ENCODE peak calls at places on chromosomes 6 and 20, in nine cellular contexts. One of them, this sample, is unnamed.
A peak's percentile ranks its signal among the peaks of the same experiment; 100 is the strongest.

GRCh38 chr6:160457843-160458242 is 109.7 kb downstream of the SLC22A3 start:
- DNase-seq in kidney glomerular epithelial cell: no peak
- DNase-seq in GM20000: no peak
- DNase-seq in stimulated activated CD8-positive, alpha-beta memory T cell treated with anti-CD3 and anti-CD28 coated beads, Interleukin-15, amount 100 ng/mL, for 1 hour: no peak
- DNase-seq in prostate gland: no peak
- DNase-seq in nephron progenitor cell: no peak
- DNase-seq in CD8-positive, alpha-beta T cell: no peak
- DNase-seq in IMR-90: no peak
- DNase-seq in GM04503: no peak
- DNase-seq in this sample: no peak

GRCh38 chr20:50609438-50609989 is 81.8 kb downstream of the RIPOR3 start:
- DNase-seq in GM04503: no peak
- DNase-seq in kidney glomerular epithelial cell: no peak
- DNase-seq in nephron progenitor cell: no peak
- DNase-seq in IMR-90: no peak
- DNase-seq in GM20000: no peak
- DNase-seq in prostate gland: no peak
- DNase-seq in stimulated activated CD8-positive, alpha-beta memory T cell treated with anti-CD3 and anti-CD28 coated beads, Interleukin-15, amount 100 ng/mL, for 1 hour: no peak
- DNase-seq in CD8-positive, alpha-beta T cell: no peak
- DNase-seq in this sample: no peak

GRCh38 chr20:20364747-20365558 is 3.0 kb upstream of the INSM1 start:
- DNase-seq in kidney glomerular epithelial cell: no peak
- DNase-seq in prostate gland: no peak
- DNase-seq in GM20000: no peak
- DNase-seq in IMR-90: no peak
- DNase-seq in GM04503: no peak
- DNase-seq in nephron progenitor cell: peak; percentile 16
- DNase-seq in stimulated activated CD8-positive, alpha-beta memory T cell treated with anti-CD3 and anti-CD28 coated beads, Interleukin-15, amount 100 ng/mL, for 1 hour: no peak
- DNase-seq in CD8-positive, alpha-beta T cell: no peak
- DNase-seq in this sample: no peak

GRCh38 chr20:38127011-38127621 is 38.0 kb downstream of the TGM2 start:
- DNase-seq in IMR-90: peak; percentile 83
- DNase-seq in GM20000: no peak
- DNase-seq in CD8-positive, alpha-beta T cell: no peak
- DNase-seq in stimulated activated CD8-positive, alpha-beta memory T cell treated with anti-CD3 and anti-CD28 coated beads, Interleukin-15, amount 100 ng/mL, for 1 hour: no peak
- DNase-seq in nephron progenitor cell: no peak
- DNase-seq in kidney glomerular epithelial cell: peak; percentile 91
- DNase-seq in prostate gland: no peak
- DNase-seq in GM04503: peak; percentile 47
- DNase-seq in this sample: peak; percentile 99

GRCh38 chr6:11903645-11904044 is 108.5 kb upstream of the HIVEP1 start:
- DNase-seq in prostate gland: no peak
- DNase-seq in stimulated activated CD8-positive, alpha-beta memory T cell treated with anti-CD3 and anti-CD28 coated beads, Interleukin-15, amount 100 ng/mL, for 1 hour: no peak
- DNase-seq in CD8-positive, alpha-beta T cell: no peak
- DNase-seq in kidney glomerular epithelial cell: no peak
- DNase-seq in GM20000: no peak
- DNase-seq in nephron progenitor cell: no peak
- DNase-seq in GM04503: no peak
- DNase-seq in IMR-90: no peak
- DNase-seq in this sample: no peak

GRCh38 chr6:13487122-13488014 is at the start of gene GFOD1:
- DNase-seq in GM20000: peak; percentile 97
- DNase-seq in kidney glomerular epithelial cell: peak; percentile 74
- DNase-seq in GM04503: no peak
- DNase-seq in stimulated activated CD8-positive, alpha-beta memory T cell treated with anti-CD3 and anti-CD28 coated beads, Interleukin-15, amount 100 ng/mL, for 1 hour: peak; percentile 42
- DNase-seq in nephron progenitor cell: peak; percentile 87
- DNase-seq in IMR-90: peak; percentile 78
- DNase-seq in CD8-positive, alpha-beta T cell: peak; percentile 61
- DNase-seq in prostate gland: peak; percentile 83
- DNase-seq in this sample: peak; percentile 77

GRCh38 chr20:36845288-36845969 is 30.5 kb upstream of the TLDC2 start:
- DNase-seq in GM20000: no peak
- DNase-seq in IMR-90: no peak
- DNase-seq in prostate gland: no peak
- DNase-seq in nephron progenitor cell: no peak
- DNase-seq in GM04503: no peak
- DNase-seq in CD8-positive, alpha-beta T cell: no peak
- DNase-seq in kidney glomerular epithelial cell: no peak
- DNase-seq in stimulated activated CD8-positive, alpha-beta memory T cell treated with anti-CD3 and anti-CD28 coated beads, Interleukin-15, amount 100 ng/mL, for 1 hour: no peak
- DNase-seq in this sample: no peak

GRCh38 chr6:134706806-134707205 is 243.1 kb downstream of the ALDH8A1 start:
- DNase-seq in CD8-positive, alpha-beta T cell: no peak
- DNase-seq in stimulated activated CD8-positive, alpha-beta memory T cell treated with anti-CD3 and anti-CD28 coated beads, Interleukin-15, amount 100 ng/mL, for 1 hour: no peak
- DNase-seq in nephron progenitor cell: no peak
- DNase-seq in GM04503: no peak
- DNase-seq in GM20000: no peak
- DNase-seq in prostate gland: no peak
- DNase-seq in IMR-90: peak; percentile 71
- DNase-seq in kidney glomerular epithelial cell: peak; percentile 22
- DNase-seq in this sample: no peak

GRCh38 chr6:152727507-152727906 is 23.1 kb upstream of the VIP start:
- DNase-seq in GM20000: no peak
- DNase-seq in stimulated activated CD8-positive, alpha-beta memory T cell treated with anti-CD3 and anti-CD28 coated beads, Interleukin-15, amount 100 ng/mL, for 1 hour: no peak
- DNase-seq in kidney glomerular epithelial cell: no peak
- DNase-seq in GM04503: no peak
- DNase-seq in nephron progenitor cell: no peak
- DNase-seq in prostate gland: no peak
- DNase-seq in CD8-positive, alpha-beta T cell: no peak
- DNase-seq in IMR-90: no peak
- DNase-seq in this sample: no peak

GRCh38 chr6:136334853-136335252 is 45.2 kb upstream of the BCLAF1 start:
- DNase-seq in GM20000: no peak
- DNase-seq in nephron progenitor cell: peak; percentile 13
- DNase-seq in kidney glomerular epithelial cell: no peak
- DNase-seq in IMR-90: no peak
- DNase-seq in GM04503: no peak
- DNase-seq in CD8-positive, alpha-beta T cell: no peak
- DNase-seq in prostate gland: no peak
- DNase-seq in stimulated activated CD8-positive, alpha-beta memory T cell treated with anti-CD3 and anti-CD28 coated beads, Interleukin-15, amount 100 ng/mL, for 1 hour: no peak
- DNase-seq in this sample: no peak

GRCh38 chr6:139508023-139508422 is 133.6 kb upstream of the CITED2 start:
- DNase-seq in nephron progenitor cell: no peak
- DNase-seq in prostate gland: no peak
- DNase-seq in GM20000: no peak
- DNase-seq in stimulated activated CD8-positive, alpha-beta memory T cell treated with anti-CD3 and anti-CD28 coated beads, Interleukin-15, amount 100 ng/mL, for 1 hour: no peak
- DNase-seq in GM04503: no peak
- DNase-seq in CD8-positive, alpha-beta T cell: no peak
- DNase-seq in IMR-90: peak; percentile 49
- DNase-seq in kidney glomerular epithelial cell: no peak
- DNase-seq in this sample: no peak

GRCh38 chr6:12911387-12911960 is 194.9 kb downstream of the PHACTR1 start:
- DNase-seq in kidney glomerular epithelial cell: peak; percentile 64
- DNase-seq in stimulated activated CD8-positive, alpha-beta memory T cell treated with anti-CD3 and anti-CD28 coated beads, Interleukin-15, amount 100 ng/mL, for 1 hour: no peak
- DNase-seq in nephron progenitor cell: no peak
- DNase-seq in GM20000: peak; percentile 19
- DNase-seq in IMR-90: peak; percentile 9
- DNase-seq in prostate gland: peak; percentile 22
- DNase-seq in GM04503: no peak
- DNase-seq in CD8-positive, alpha-beta T cell: no peak
- DNase-seq in this sample: peak; percentile 18

GRCh38 chr6:89118931-89119330 is 1.1 kb upstream of the SRSF12 start:
- DNase-seq in GM04503: no peak
- DNase-seq in kidney glomerular epithelial cell: no peak
- DNase-seq in prostate gland: no peak
- DNase-seq in GM20000: no peak
- DNase-seq in CD8-positive, alpha-beta T cell: no peak
- DNase-seq in stimulated activated CD8-positive, alpha-beta memory T cell treated with anti-CD3 and anti-CD28 coated beads, Interleukin-15, amount 100 ng/mL, for 1 hour: no peak
- DNase-seq in nephron progenitor cell: no peak
- DNase-seq in IMR-90: no peak
- DNase-seq in this sample: no peak

GRCh38 chr20:34534391-34535165 is 18.4 kb downstream of the DYNLRB1 start:
- DNase-seq in CD8-positive, alpha-beta T cell: no peak
- DNase-seq in prostate gland: no peak
- DNase-seq in GM04503: no peak
- DNase-seq in IMR-90: no peak
- DNase-seq in stimulated activated CD8-positive, alpha-beta memory T cell treated with anti-CD3 and anti-CD28 coated beads, Interleukin-15, amount 100 ng/mL, for 1 hour: no peak
- DNase-seq in GM20000: no peak
- DNase-seq in kidney glomerular epithelial cell: no peak
- DNase-seq in nephron progenitor cell: no peak
- DNase-seq in this sample: no peak

GRCh38 chr6:163588211-163588919 is 173.8 kb downstream of the QKI start:
- DNase-seq in nephron progenitor cell: no peak
- DNase-seq in GM20000: no peak
- DNase-seq in prostate gland: no peak
- DNase-seq in CD8-positive, alpha-beta T cell: no peak
- DNase-seq in kidney glomerular epithelial cell: no peak
- DNase-seq in stimulated activated CD8-positive, alpha-beta memory T cell treated with anti-CD3 and anti-CD28 coated beads, Interleukin-15, amount 100 ng/mL, for 1 hour: no peak
- DNase-seq in GM04503: peak; percentile 17
- DNase-seq in IMR-90: peak; percentile 74
- DNase-seq in this sample: no peak

GRCh38 chr20:43894531-43894930 is 20.1 kb upstream of the TOX2 start:
- DNase-seq in CD8-positive, alpha-beta T cell: no peak
- DNase-seq in stimulated activated CD8-positive, alpha-beta memory T cell treated with anti-CD3 and anti-CD28 coated beads, Interleukin-15, amount 100 ng/mL, for 1 hour: no peak
- DNase-seq in kidney glomerular epithelial cell: no peak
- DNase-seq in nephron progenitor cell: no peak
- DNase-seq in GM20000: no peak
- DNase-seq in IMR-90: no peak
- DNase-seq in prostate gland: no peak
- DNase-seq in GM04503: no peak
- DNase-seq in this sample: no peak

GRCh38 chr6:21003780-21004541 is 469.7 kb downstream of the CDKAL1 start:
- DNase-seq in IMR-90: peak; percentile 89
- DNase-seq in CD8-positive, alpha-beta T cell: no peak
- DNase-seq in stimulated activated CD8-positive, alpha-beta memory T cell treated with anti-CD3 and anti-CD28 coated beads, Interleukin-15, amount 100 ng/mL, for 1 hour: no peak
- DNase-seq in kidney glomerular epithelial cell: no peak
- DNase-seq in GM04503: no peak
- DNase-seq in GM20000: peak; percentile 29
- DNase-seq in nephron progenitor cell: no peak
- DNase-seq in prostate gland: no peak
- DNase-seq in this sample: no peak

GRCh38 chr6:19380287-19380686 is 456.9 kb upstream of the ID4 start:
- DNase-seq in CD8-positive, alpha-beta T cell: no peak
- DNase-seq in nephron progenitor cell: no peak
- DNase-seq in prostate gland: peak; percentile 23
- DNase-seq in GM20000: no peak
- DNase-seq in GM04503: no peak
- DNase-seq in stimulated activated CD8-positive, alpha-beta memory T cell treated with anti-CD3 and anti-CD28 coated beads, Interleukin-15, amount 100 ng/mL, for 1 hour: no peak
- DNase-seq in IMR-90: no peak
- DNase-seq in kidney glomerular epithelial cell: no peak
- DNase-seq in this sample: no peak

GRCh38 chr20:42444799-42445198 is 744.9 kb downstream of the PTPRT start:
- DNase-seq in nephron progenitor cell: no peak
- DNase-seq in IMR-90: no peak
- DNase-seq in kidney glomerular epithelial cell: no peak
- DNase-seq in GM20000: no peak
- DNase-seq in stimulated activated CD8-positive, alpha-beta memory T cell treated with anti-CD3 and anti-CD28 coated beads, Interleukin-15, amount 100 ng/mL, for 1 hour: no peak
- DNase-seq in CD8-positive, alpha-beta T cell: no peak
- DNase-seq in GM04503: no peak
- DNase-seq in prostate gland: no peak
- DNase-seq in this sample: no peak

GRCh38 chr6:149484733-149485700 is at the start of gene ZC3H12D:
- DNase-seq in IMR-90: peak; percentile 33
- DNase-seq in nephron progenitor cell: no peak
- DNase-seq in GM20000: peak; percentile 54
- DNase-seq in kidney glomerular epithelial cell: no peak
- DNase-seq in stimulated activated CD8-positive, alpha-beta memory T cell treated with anti-CD3 and anti-CD28 coated beads, Interleukin-15, amount 100 ng/mL, for 1 hour: peak; percentile 51
- DNase-seq in CD8-positive, alpha-beta T cell: peak; percentile 68
- DNase-seq in prostate gland: no peak
- DNase-seq in GM04503: no peak
- DNase-seq in this sample: peak; percentile 88

GRCh38 chr20:44073011-44073674 is 113.8 kb downstream of the JPH2 start:
- DNase-seq in CD8-positive, alpha-beta T cell: no peak
- DNase-seq in nephron progenitor cell: no peak
- DNase-seq in GM20000: no peak
- DNase-seq in kidney glomerular epithelial cell: no peak
- DNase-seq in stimulated activated CD8-positive, alpha-beta memory T cell treated with anti-CD3 and anti-CD28 coated beads, Interleukin-15, amount 100 ng/mL, for 1 hour: no peak
- DNase-seq in IMR-90: no peak
- DNase-seq in GM04503: no peak
- DNase-seq in prostate gland: no peak
- DNase-seq in this sample: no peak

GRCh38 chr6:153117986-153118886 is 12.8 kb downstream of the RGS17 start:
- DNase-seq in prostate gland: no peak
- DNase-seq in kidney glomerular epithelial cell: peak; percentile 88
- DNase-seq in GM20000: peak; percentile 48
- DNase-seq in CD8-positive, alpha-beta T cell: no peak
- DNase-seq in IMR-90: peak; percentile 83
- DNase-seq in stimulated activated CD8-positive, alpha-beta memory T cell treated with anti-CD3 and anti-CD28 coated beads, Interleukin-15, amount 100 ng/mL, for 1 hour: no peak
- DNase-seq in GM04503: peak; percentile 44
- DNase-seq in nephron progenitor cell: no peak
- DNase-seq in this sample: peak; percentile 73

GRCh38 chr6:97292671-97293070 is 9.7 kb upstream of the MMS22L start:
- DNase-seq in nephron progenitor cell: no peak
- DNase-seq in prostate gland: no peak
- DNase-seq in GM04503: no peak
- DNase-seq in CD8-positive, alpha-beta T cell: no peak
- DNase-seq in IMR-90: peak; percentile 87
- DNase-seq in kidney glomerular epithelial cell: no peak
- DNase-seq in GM20000: no peak
- DNase-seq in stimulated activated CD8-positive, alpha-beta memory T cell treated with anti-CD3 and anti-CD28 coated beads, Interleukin-15, amount 100 ng/mL, for 1 hour: no peak
- DNase-seq in this sample: no peak

GRCh38 chr6:13273931-13274706 is 54.2 kb downstream of the TBC1D7 start:
- DNase-seq in kidney glomerular epithelial cell: no peak
- DNase-seq in IMR-90: no peak
- DNase-seq in CD8-positive, alpha-beta T cell: peak; percentile 8
- DNase-seq in nephron progenitor cell: no peak
- DNase-seq in GM20000: peak; percentile 60
- DNase-seq in GM04503: no peak
- DNase-seq in stimulated activated CD8-positive, alpha-beta memory T cell treated with anti-CD3 and anti-CD28 coated beads, Interleukin-15, amount 100 ng/mL, for 1 hour: peak; percentile 23
- DNase-seq in prostate gland: no peak
- DNase-seq in this sample: no peak

GRCh38 chr6:7732219-7732618 is 6.3 kb downstream of the BMP6 start:
- DNase-seq in prostate gland: no peak
- DNase-seq in GM20000: no peak
- DNase-seq in GM04503: no peak
- DNase-seq in CD8-positive, alpha-beta T cell: no peak
- DNase-seq in nephron progenitor cell: no peak
- DNase-seq in kidney glomerular epithelial cell: no peak
- DNase-seq in IMR-90: no peak
- DNase-seq in stimulated activated CD8-positive, alpha-beta memory T cell treated with anti-CD3 and anti-CD28 coated beads, Interleukin-15, amount 100 ng/mL, for 1 hour: no peak
- DNase-seq in this sample: peak; percentile 23

GRCh38 chr20:14929388-14929787 is 592.0 kb upstream of the FLRT3 start:
- DNase-seq in kidney glomerular epithelial cell: no peak
- DNase-seq in nephron progenitor cell: no peak
- DNase-seq in CD8-positive, alpha-beta T cell: no peak
- DNase-seq in prostate gland: no peak
- DNase-seq in stimulated activated CD8-positive, alpha-beta memory T cell treated with anti-CD3 and anti-CD28 coated beads, Interleukin-15, amount 100 ng/mL, for 1 hour: no peak
- DNase-seq in GM20000: no peak
- DNase-seq in IMR-90: no peak
- DNase-seq in GM04503: no peak
- DNase-seq in this sample: no peak

GRCh38 chr6:29345380-29345779 is 23.3 kb downstream of the OR5V1 start:
- DNase-seq in prostate gland: no peak
- DNase-seq in stimulated activated CD8-positive, alpha-beta memory T cell treated with anti-CD3 and anti-CD28 coated beads, Interleukin-15, amount 100 ng/mL, for 1 hour: no peak
- DNase-seq in kidney glomerular epithelial cell: no peak
- DNase-seq in IMR-90: no peak
- DNase-seq in nephron progenitor cell: no peak
- DNase-seq in GM04503: no peak
- DNase-seq in CD8-positive, alpha-beta T cell: no peak
- DNase-seq in GM20000: no peak
- DNase-seq in this sample: no peak